ENCODE peak calls at places on chromosome 3, in nine cellular contexts. E is DND-41; B is tibial artery; R is iPS DF 6.9; G is A549; K is transverse colon; S is naive thymus-derived CD4-positive, alpha-beta T cell; W is pancreas; I is body of pancreas. A is an unnamed sample.

GRCh38 chr3:142104763-142105162 is 44.6 kb downstream of the TFDP2 start:
- DNase-seq in R (no peak), W (no peak), B (no peak), S (no peak), E (no peak), G (no peak), K (no peak), I (no peak), A (no peak)

GRCh38 chr3:61862614-61863289 is 301.4 kb downstream of the PTPRG start:
- DNase-seq in R (no peak), I (no peak), B (no peak), G (no peak), W (no peak), K (no peak), E (no peak), S (no peak), A (no peak)

GRCh38 chr3:167066977-167067843 is 312.9 kb downstream of the ZBBX start:
- DNase-seq in W (peak; percentile 22), B (no peak), R (no peak), G (no peak), E (no peak), S (no peak), K (no peak), I (peak; percentile 13), A (no peak)

GRCh38 chr3:23549148-23549910 is 256.4 kb upstream of the UBE2E1 start:
- DNase-seq in B (no peak), G (peak; percentile 7), I (no peak), R (no peak), W (no peak), S (no peak), K (peak; percentile 9), E (no peak), A (no peak)

GRCh38 chr3:99843590-99844260 is 26.1 kb downstream of the CMSS1 start:
- DNase-seq in S (no peak), I (peak; percentile 42), K (no peak), R (no peak), W (peak; percentile 26), B (no peak), E (no peak), G (no peak), A (no peak)

GRCh38 chr3:175495331-175495730 is 636.2 kb downstream of the NAALADL2 start:
- DNase-seq in R (no peak), S (no peak), I (no peak), K (no peak), E (no peak), G (no peak), B (no peak), W (no peak), A (no peak)

GRCh38 chr3:21752749-21753347 is 1.8 kb upstream of the ZNF385D start:
- DNase-seq in E (no peak), G (peak; percentile 30), S (no peak), B (peak; percentile 26), R (no peak), K (no peak), W (no peak), I (no peak), A (no peak)

GRCh38 chr3:23644099-23644498 is 161.7 kb upstream of the UBE2E1 start:
- DNase-seq in B (no peak), I (no peak), R (no peak), S (no peak), K (no peak), G (no peak), W (no peak), E (no peak), A (no peak)

GRCh38 chr3:17913349-17913748 is 170.9 kb upstream of the TBC1D5 start:
- DNase-seq in W (no peak), E (peak; percentile 44), S (no peak), I (no peak), B (no peak), G (no peak), R (no peak), K (no peak), A (no peak)

GRCh38 chr3:99760602-99761001 is 57.1 kb upstream of the CMSS1 start:
- DNase-seq in E (no peak), B (no peak), G (no peak), W (no peak), S (no peak), R (no peak), K (no peak), I (no peak), A (no peak)

GRCh38 chr3:117510396-117510795 is 800.8 kb downstream of the TUSC7 start:
- DNase-seq in E (no peak), S (no peak), K (no peak), I (no peak), R (no peak), W (no peak), G (no peak), B (no peak), A (no peak)

DNA sequence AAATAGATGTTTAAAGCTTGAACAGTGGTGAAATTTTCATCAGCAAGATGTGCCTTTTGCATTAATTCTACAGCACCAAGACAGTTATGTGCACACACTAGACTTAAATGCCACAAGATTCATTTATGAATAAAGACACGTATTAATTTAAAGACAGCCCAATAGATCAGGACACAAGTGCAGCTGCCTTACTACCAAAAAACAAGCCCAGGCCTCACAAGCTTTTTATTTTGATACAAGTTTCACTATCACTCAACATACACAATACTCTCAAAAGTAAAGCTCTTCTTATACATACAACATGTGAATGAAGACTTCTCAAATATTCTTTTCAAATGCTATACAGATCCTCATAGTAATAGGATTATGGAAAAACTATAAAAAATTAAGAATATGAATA is 2.4 kb downstream of the ACAP2 start:
- DNase-seq in I (no peak), W (no peak), E (no peak), R (no peak), B (no peak), G (no peak), S (no peak), K (no peak), A (no peak)
- H3K4me1 ChIP-seq in I (peaks cover 31% of the 10 kb centered on the region), W (no peaks in the 10 kb centered on the region), E (peaks cover 34% of the 10 kb centered on the region), R (peaks cover 2% of the 10 kb centered on the region), B (peaks cover 26% of the 10 kb centered on the region), G (peaks cover 22% of the 10 kb centered on the region), S (peaks cover 33% of the 10 kb centered on the region), K (peaks cover 17% of the 10 kb centered on the region), A (peaks cover 43% of the 10 kb centered on the region)

DNA sequence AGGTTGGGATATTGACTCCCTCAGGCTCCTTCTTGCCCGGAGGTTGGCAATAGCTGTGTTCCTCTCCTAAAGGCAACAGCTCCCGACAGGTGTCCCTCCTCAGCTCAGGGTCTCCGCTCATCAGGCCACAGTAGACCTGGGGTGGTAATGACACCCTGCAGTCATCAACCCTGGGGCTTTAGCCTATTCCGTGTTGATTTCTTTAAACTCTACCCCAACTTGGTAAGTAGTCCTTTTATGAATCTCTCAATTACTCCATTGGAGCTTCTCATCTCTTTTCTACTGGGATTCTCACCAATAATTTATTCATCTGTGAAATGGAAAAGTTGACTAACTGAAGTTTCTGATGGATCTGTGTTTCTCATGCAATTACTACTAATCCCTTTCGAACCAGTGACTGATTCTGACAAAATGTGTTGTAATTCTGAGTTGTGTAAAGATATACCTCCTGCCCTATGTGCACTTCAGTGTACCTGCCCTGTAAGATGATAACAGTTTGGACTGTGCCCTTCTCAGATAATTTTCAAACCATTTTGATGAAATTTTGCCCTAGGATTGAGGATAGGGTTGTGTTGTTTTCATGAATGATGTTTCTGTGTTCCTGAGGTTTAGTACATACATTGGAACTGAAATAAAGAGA is 89.7 kb downstream of the RPL39L start:
- DNase-seq in W (no peak), B (no peak), R (no peak), K (no peak), G (no peak), E (no peak), S (no peak), I (no peak), A (no peak)
- H3K27ac ChIP-seq in W (no peak overlapping the region), B (no peak overlapping the region), R (no peak overlapping the region), K (no peak overlapping the region), G (no peak overlapping the region), E (no peak overlapping the region), S (peak overlapping the region; percentile 57), I (no peak overlapping the region), A (no peak overlapping the region)

DNA sequence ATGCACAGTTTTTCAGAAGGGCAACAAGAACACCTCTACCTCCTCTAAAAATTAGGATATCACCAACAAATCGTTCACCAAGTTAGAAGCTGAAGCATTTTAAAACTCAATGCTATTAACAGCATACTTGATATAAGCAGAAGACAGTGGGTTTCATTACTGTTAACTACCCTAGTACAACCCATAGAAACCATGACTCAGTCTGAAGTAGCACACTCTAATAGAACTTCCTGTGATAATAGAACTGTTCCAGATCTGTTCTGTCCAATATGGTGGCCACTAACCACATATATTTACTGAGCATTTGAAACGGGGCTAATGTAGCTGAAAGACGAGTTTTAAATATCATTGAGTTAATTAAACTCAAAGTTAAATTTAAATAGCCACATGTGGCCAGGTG is 1075.6 kb downstream of the FHIT start:
- DNase-seq in R (no peak), W (no peak), K (no peak), B (no peak), G (no peak), I (no peak), S (no peak), E (no peak), A (no peak)
- H3K4me1 ChIP-seq in R (no peaks in the 10 kb centered on the region), W (no peaks in the 10 kb centered on the region), K (no peaks in the 10 kb centered on the region), B (no peaks in the 10 kb centered on the region), G (no peaks in the 10 kb centered on the region), I (no peaks in the 10 kb centered on the region), S (no peaks in the 10 kb centered on the region), E (no peaks in the 10 kb centered on the region), A (no peaks in the 10 kb centered on the region)

GRCh38 chr3:178845446-178846118 is 226.0 kb downstream of the ZMAT3 start:
- DNase-seq in K (no peak), S (no peak), G (no peak), W (no peak), B (no peak), E (no peak), R (no peak), I (no peak), A (no peak)

GRCh38 chr3:178850452-178851166 is 221.0 kb downstream of the ZMAT3 start:
- DNase-seq in W (no peak), G (no peak), S (no peak), I (no peak), E (no peak), R (no peak), B (no peak), K (no peak), A (no peak)

GRCh38 chr3:178849220-178849910 is 222.2 kb downstream of the ZMAT3 start:
- DNase-seq in R (no peak), K (no peak), W (no peak), I (no peak), E (no peak), G (no peak), S (no peak), B (no peak), A (no peak)

DNA sequence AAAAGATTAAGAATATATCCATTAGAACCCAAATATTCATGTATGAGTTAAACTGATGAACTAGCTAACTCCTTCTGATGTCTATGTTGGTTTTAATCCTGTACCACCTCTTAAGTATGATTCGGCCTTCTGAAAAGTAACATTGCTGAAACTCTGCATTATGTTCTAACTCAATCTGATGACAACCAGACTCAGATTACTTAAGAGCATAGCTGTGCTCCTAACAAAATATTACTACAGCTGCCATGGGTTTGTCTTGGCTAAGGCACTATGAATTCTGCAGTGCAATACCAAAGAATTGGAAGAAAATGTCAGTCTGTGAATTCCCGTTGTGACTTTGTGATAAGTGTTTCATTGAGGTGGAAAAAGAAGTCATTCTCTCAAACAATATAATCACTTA is 224.4 kb downstream of the ZMAT3 start:
- DNase-seq in K (no peak), S (no peak), E (no peak), W (no peak), G (no peak), I (no peak), B (no peak), R (no peak), A (no peak)
- H3K27ac ChIP-seq in K (peak overlapping the region; percentile 34), S (no peak overlapping the region), E (no peak overlapping the region), W (no peak overlapping the region), G (no peak overlapping the region), I (no peak overlapping the region), B (peak overlapping the region; percentile 37), R (no peak overlapping the region), A (no peak overlapping the region)